ENCODE peak calls at places on chromosomes 16 and 17, in five cellular contexts. One of them, this sample, is unnamed.
A peak's percentile ranks its signal among the peaks of the same experiment; 100 is the strongest.

GRCh38 chr17:49520386-49521087 is 25.4 kb downstream of the NGFR start:
- DNase-seq in H1: no peak
- DNase-seq in trophoblast cell: no peak
- DNase-seq in neuronal stem cell: no peak
- DNase-seq in mesenchymal stem cell: no peak
- DNase-seq in this sample: peak; percentile 20

GRCh38 chr16:78211951-78212350 is 112.5 kb downstream of the WWOX start:
- DNase-seq in H1: no peak
- DNase-seq in trophoblast cell: peak; percentile 93
- DNase-seq in neuronal stem cell: no peak
- DNase-seq in mesenchymal stem cell: no peak
- DNase-seq in this sample: peak; percentile 71

GRCh38 chr17:76641501-76641900 is 2.1 kb downstream of the ST6GALNAC1 start:
- DNase-seq in H1: no peak
- DNase-seq in trophoblast cell: peak; percentile 99
- DNase-seq in neuronal stem cell: no peak
- DNase-seq in mesenchymal stem cell: no peak
- DNase-seq in this sample: no peak

GRCh38 chr16:85151603-85152413 is 39.5 kb upstream of the CIBAR2 start:
- DNase-seq in H1: no peak
- DNase-seq in trophoblast cell: no peak
- DNase-seq in neuronal stem cell: no peak
- DNase-seq in mesenchymal stem cell: peak; percentile 75
- DNase-seq in this sample: no peak

GRCh38 chr16:68869492-68870084 is 26.3 kb downstream of the TANGO6 start:
- DNase-seq in H1: no peak
- DNase-seq in trophoblast cell: no peak
- DNase-seq in neuronal stem cell: no peak
- DNase-seq in mesenchymal stem cell: no peak
- DNase-seq in this sample: no peak

GRCh38 chr16:8720080-8720966 is 45.9 kb downstream of the ABAT start:
- DNase-seq in H1: no peak
- DNase-seq in trophoblast cell: no peak
- DNase-seq in neuronal stem cell: peak; percentile 65
- DNase-seq in mesenchymal stem cell: no peak
- DNase-seq in this sample: peak; percentile 47

GRCh38 chr17:34841467-34841866 is 119.8 kb downstream of the CCT6B start:
- DNase-seq in H1: no peak
- DNase-seq in trophoblast cell: no peak
- DNase-seq in neuronal stem cell: no peak
- DNase-seq in mesenchymal stem cell: no peak
- DNase-seq in this sample: no peak

GRCh38 chr16:73848993-73849392 is 447.6 kb upstream of the PSMD7 start:
- DNase-seq in H1: no peak
- DNase-seq in trophoblast cell: no peak
- DNase-seq in neuronal stem cell: no peak
- DNase-seq in mesenchymal stem cell: no peak
- DNase-seq in this sample: no peak

GRCh38 chr16:79618712-79619050 is 18.1 kb upstream of the MAF start:
- DNase-seq in H1: no peak
- DNase-seq in trophoblast cell: no peak
- DNase-seq in neuronal stem cell: no peak
- DNase-seq in mesenchymal stem cell: no peak
- DNase-seq in this sample: no peak

GRCh38 chr16:51392651-51393187 is 241.6 kb upstream of the SALL1 start:
- DNase-seq in H1: no peak
- DNase-seq in trophoblast cell: no peak
- DNase-seq in neuronal stem cell: no peak
- DNase-seq in mesenchymal stem cell: peak; percentile 98
- DNase-seq in this sample: peak; percentile 32

GRCh38 chr16:67965668-67966548 is 2.5 kb downstream of the SLC12A4 start:
- DNase-seq in H1: no peak
- DNase-seq in trophoblast cell: peak; percentile 67
- DNase-seq in neuronal stem cell: no peak
- DNase-seq in mesenchymal stem cell: peak; percentile 9
- DNase-seq in this sample: no peak

GRCh38 chr17:43713494-43714162 is 45.0 kb downstream of the SOST start:
- DNase-seq in H1: no peak
- DNase-seq in trophoblast cell: peak; percentile 47
- DNase-seq in neuronal stem cell: no peak
- DNase-seq in mesenchymal stem cell: peak; percentile 42
- DNase-seq in this sample: peak; percentile 61

GRCh38 chr17:69305177-69305576 is 21.8 kb downstream of the ABCA5 start:
- DNase-seq in H1: no peak
- DNase-seq in trophoblast cell: no peak
- DNase-seq in neuronal stem cell: no peak
- DNase-seq in mesenchymal stem cell: no peak
- DNase-seq in this sample: no peak

GRCh38 chr17:40816569-40816968 is 5.8 kb downstream of the KRT10 start:
- DNase-seq in H1: no peak
- DNase-seq in trophoblast cell: no peak
- DNase-seq in neuronal stem cell: no peak
- DNase-seq in mesenchymal stem cell: no peak
- DNase-seq in this sample: no peak

GRCh38 chr16:73176577-73177013 is 128.7 kb upstream of the ZFHX3 start:
- DNase-seq in H1: no peak
- DNase-seq in trophoblast cell: peak; percentile 97
- DNase-seq in neuronal stem cell: no peak
- DNase-seq in mesenchymal stem cell: peak; percentile 64
- DNase-seq in this sample: no peak

GRCh38 chr17:77889866-77890760 is 68.4 kb upstream of the TNRC6C start:
- DNase-seq in H1: no peak
- DNase-seq in trophoblast cell: no peak
- DNase-seq in neuronal stem cell: no peak
- DNase-seq in mesenchymal stem cell: no peak
- DNase-seq in this sample: no peak

GRCh38 chr17:1997146-1997586 is 28.0 kb downstream of the RTN4RL1 start:
- DNase-seq in H1: no peak
- DNase-seq in trophoblast cell: no peak
- DNase-seq in neuronal stem cell: no peak
- DNase-seq in mesenchymal stem cell: no peak
- DNase-seq in this sample: no peak

GRCh38 chr17:27607692-27608091 is 23.3 kb upstream of the LGALS9 start:
- DNase-seq in H1: no peak
- DNase-seq in trophoblast cell: no peak
- DNase-seq in neuronal stem cell: no peak
- DNase-seq in mesenchymal stem cell: no peak
- DNase-seq in this sample: no peak

DNA sequence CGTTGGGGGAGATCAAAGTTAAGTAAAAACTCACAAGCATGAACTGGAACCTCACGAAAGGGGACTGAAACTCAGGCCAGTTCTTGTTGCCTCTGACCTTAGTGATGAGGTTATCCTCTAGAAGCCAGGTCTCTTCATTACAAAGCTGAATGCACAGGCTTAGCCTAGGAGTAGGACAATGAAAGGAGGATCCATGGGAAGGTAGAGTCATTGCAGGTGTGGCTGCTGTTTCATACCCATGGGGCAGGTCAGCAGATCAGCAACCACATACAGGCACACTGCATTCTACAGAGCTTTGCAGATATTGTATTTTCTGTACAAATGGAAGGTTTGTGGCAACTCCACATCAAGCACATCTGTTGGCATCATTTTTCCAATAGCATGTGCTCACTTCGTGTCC is 341.3 kb upstream of the SOX9 start:
- DNase-seq in H1: no peak
- DNase-seq in trophoblast cell: no peak
- DNase-seq in neuronal stem cell: no peak
- DNase-seq in mesenchymal stem cell: no peak
- DNase-seq in this sample: no peak
- H2BK12ac ChIP-seq in H1: no peak overlapping the region
- H2BK12ac ChIP-seq in trophoblast cell: no peak overlapping the region
- H2BK12ac ChIP-seq in neuronal stem cell: no peak overlapping the region
- H2BK12ac ChIP-seq in mesenchymal stem cell: no peak overlapping the region
- H2BK12ac ChIP-seq in this sample: no peak overlapping the region

DNA sequence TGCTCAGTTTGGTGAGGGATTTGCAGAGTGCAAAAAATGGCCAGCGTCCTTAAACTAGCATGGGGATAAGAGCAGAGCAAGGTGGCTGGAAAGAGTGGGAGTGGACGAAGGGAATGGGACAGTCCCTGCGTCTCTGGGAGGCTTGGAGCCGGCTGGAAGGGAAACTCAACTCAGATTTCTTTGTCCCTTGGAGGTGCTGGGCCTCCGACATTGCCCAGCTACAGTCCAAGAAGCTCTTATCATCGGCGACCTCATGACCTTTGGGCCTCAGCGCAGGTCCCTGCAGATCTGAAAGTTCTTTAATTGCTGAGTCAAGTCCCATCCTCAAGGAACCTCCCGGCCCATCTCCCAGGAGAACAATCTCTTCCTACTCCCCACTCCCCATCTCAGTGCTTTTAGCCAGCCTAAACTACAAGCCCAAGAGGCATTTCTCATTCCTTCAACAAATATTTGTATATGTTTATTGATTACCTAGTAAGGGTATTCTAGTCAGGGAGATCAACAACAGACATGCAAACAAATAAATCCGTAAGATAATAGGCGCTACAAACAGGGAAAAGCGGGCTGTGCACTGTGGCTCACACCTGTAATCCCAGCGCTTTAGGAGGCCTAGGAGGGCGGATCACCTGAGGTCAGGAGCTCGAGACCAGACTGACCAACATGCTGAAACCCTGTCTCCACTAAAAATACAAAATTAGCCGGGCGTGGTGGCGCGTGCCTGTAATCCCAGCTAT is 985 bp upstream of the TMEM107 start:
- DNase-seq in H1: no peak
- DNase-seq in trophoblast cell: peak; percentile 5
- DNase-seq in neuronal stem cell: no peak
- DNase-seq in mesenchymal stem cell: no peak
- DNase-seq in this sample: no peak
- H4K8ac ChIP-seq in H1: peak overlapping the region; percentile 69
- H4K8ac ChIP-seq in trophoblast cell: peak overlapping the region; percentile 97
- H4K8ac ChIP-seq in neuronal stem cell: no peak overlapping the region
- H4K8ac ChIP-seq in mesenchymal stem cell: peak overlapping the region; percentile 93
- H4K8ac ChIP-seq in this sample: no peak overlapping the region

GRCh38 chr17:50641339-50641725 is 6.7 kb downstream of the ABCC3 start:
- DNase-seq in H1: no peak
- DNase-seq in trophoblast cell: no peak
- DNase-seq in neuronal stem cell: no peak
- DNase-seq in mesenchymal stem cell: no peak
- DNase-seq in this sample: no peak
- H2BK5ac ChIP-seq in H1: no peak overlapping the region
- H2BK5ac ChIP-seq in trophoblast cell: no peak overlapping the region
- H2BK5ac ChIP-seq in neuronal stem cell: no peak overlapping the region
- H2BK5ac ChIP-seq in mesenchymal stem cell: no peak overlapping the region
- H2BK5ac ChIP-seq in this sample: no peak overlapping the region

GRCh38 chr17:38738686-38739085 is 8.5 kb downstream of the CISD3 start:
- DNase-seq in H1: no peak
- DNase-seq in trophoblast cell: no peak
- DNase-seq in neuronal stem cell: no peak
- DNase-seq in mesenchymal stem cell: no peak
- DNase-seq in this sample: no peak

GRCh38 chr17:38740016-38740415 is 8.1 kb downstream of the PCGF2 start:
- DNase-seq in H1: no peak
- DNase-seq in trophoblast cell: no peak
- DNase-seq in neuronal stem cell: no peak
- DNase-seq in mesenchymal stem cell: no peak
- DNase-seq in this sample: no peak

GRCh38 chr17:38738007-38738662 is 8.0 kb downstream of the CISD3 start:
- DNase-seq in H1: no peak
- DNase-seq in trophoblast cell: no peak
- DNase-seq in neuronal stem cell: no peak
- DNase-seq in mesenchymal stem cell: no peak
- DNase-seq in this sample: no peak

GRCh38 chr17:38740806-38741205 is 7.3 kb downstream of the PCGF2 start:
- DNase-seq in H1: no peak
- DNase-seq in trophoblast cell: no peak
- DNase-seq in neuronal stem cell: no peak
- DNase-seq in mesenchymal stem cell: no peak
- DNase-seq in this sample: no peak

DNA sequence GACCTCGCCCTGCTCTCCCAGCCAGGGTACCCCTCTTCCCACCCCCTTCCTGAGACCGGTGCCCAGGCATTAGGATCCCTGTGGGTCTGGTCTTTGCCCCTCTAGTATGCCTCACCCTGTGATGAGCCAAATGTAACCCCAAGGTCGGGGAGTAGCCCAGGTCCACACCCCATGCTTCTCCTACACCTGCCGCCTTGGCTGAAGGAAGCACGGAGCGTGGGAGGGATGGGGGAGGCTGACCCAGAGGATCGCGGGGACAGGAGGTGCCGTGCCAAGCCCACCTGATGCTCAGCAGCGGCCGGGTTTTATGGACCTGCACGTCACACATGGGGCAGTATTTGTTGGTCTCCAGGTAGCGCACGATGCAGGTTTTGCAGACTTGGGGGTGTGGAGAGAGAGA is 8.8 kb downstream of the PCGF2 start:
- DNase-seq in H1: no peak
- DNase-seq in trophoblast cell: no peak
- DNase-seq in neuronal stem cell: no peak
- DNase-seq in mesenchymal stem cell: no peak
- DNase-seq in this sample: no peak
- H2BK12ac ChIP-seq in H1: no peak overlapping the region
- H2BK12ac ChIP-seq in trophoblast cell: no peak overlapping the region
- H2BK12ac ChIP-seq in neuronal stem cell: no peak overlapping the region
- H2BK12ac ChIP-seq in mesenchymal stem cell: no peak overlapping the region
- H2BK12ac ChIP-seq in this sample: no peak overlapping the region

GRCh38 chr17:80360396-80360795 is 54.6 kb upstream of the ENDOV start:
- DNase-seq in H1: no peak
- DNase-seq in trophoblast cell: no peak
- DNase-seq in neuronal stem cell: no peak
- DNase-seq in mesenchymal stem cell: no peak
- DNase-seq in this sample: no peak
- H4K8ac ChIP-seq in H1: no peak overlapping the region
- H4K8ac ChIP-seq in trophoblast cell: no peak overlapping the region
- H4K8ac ChIP-seq in neuronal stem cell: no peak overlapping the region
- H4K8ac ChIP-seq in mesenchymal stem cell: no peak overlapping the region
- H4K8ac ChIP-seq in this sample: no peak overlapping the region

DNA sequence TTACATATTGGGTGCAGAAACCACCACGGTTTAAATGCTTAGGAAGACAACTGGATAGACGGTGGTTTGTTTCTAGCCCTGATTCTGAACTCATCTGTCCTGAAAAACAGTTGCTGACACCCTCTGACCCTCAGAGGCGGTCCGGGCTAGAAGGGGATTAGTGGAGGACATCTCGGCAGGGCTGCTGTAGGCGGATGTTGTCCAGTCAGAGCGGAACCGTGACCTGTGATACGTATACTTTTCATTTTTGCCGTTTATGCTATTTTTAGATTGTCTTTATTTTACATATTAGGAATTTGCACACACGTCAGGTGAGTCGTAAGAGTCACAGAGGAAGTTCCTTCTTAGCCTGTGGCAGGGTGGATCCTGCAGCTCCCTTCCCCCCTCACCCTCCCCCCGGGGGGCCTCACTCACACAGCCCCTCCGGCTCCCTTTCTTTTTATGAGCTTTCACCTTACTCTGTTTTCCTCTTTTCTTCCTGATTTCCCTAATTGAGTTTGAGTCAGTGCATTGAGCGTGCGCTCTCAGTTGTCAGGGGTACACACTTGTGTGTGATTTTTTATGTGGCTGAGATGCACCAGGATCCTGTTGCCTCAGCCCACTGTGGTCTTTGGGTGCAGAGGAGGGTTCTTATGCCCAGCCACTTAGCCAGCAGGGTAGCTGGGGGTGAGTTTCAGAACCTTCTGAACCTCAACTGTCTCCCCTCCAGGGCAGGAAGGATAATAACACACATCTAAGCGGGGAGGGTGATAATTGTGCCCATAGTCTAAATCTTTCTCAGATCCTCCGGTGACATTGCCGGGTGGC is 211.1 kb upstream of the CHMP6 start:
- DNase-seq in H1: no peak
- DNase-seq in trophoblast cell: peak; percentile 63
- DNase-seq in neuronal stem cell: no peak
- DNase-seq in mesenchymal stem cell: peak; percentile 33
- DNase-seq in this sample: no peak
- H2BK5ac ChIP-seq in H1: no peak overlapping the region
- H2BK5ac ChIP-seq in trophoblast cell: peak overlapping the region; percentile 42
- H2BK5ac ChIP-seq in neuronal stem cell: no peak overlapping the region
- H2BK5ac ChIP-seq in mesenchymal stem cell: no peak overlapping the region
- H2BK5ac ChIP-seq in this sample: no peak overlapping the region

GRCh38 chr16:66587881-66588600 is 8.8 kb downstream of the CMTM2 start:
- DNase-seq in H1: no peak
- DNase-seq in trophoblast cell: no peak
- DNase-seq in neuronal stem cell: no peak
- DNase-seq in mesenchymal stem cell: no peak
- DNase-seq in this sample: no peak
- H2BK12ac ChIP-seq in H1: no peak overlapping the region
- H2BK12ac ChIP-seq in trophoblast cell: no peak overlapping the region
- H2BK12ac ChIP-seq in neuronal stem cell: no peak overlapping the region
- H2BK12ac ChIP-seq in mesenchymal stem cell: no peak overlapping the region
- H2BK12ac ChIP-seq in this sample: no peak overlapping the region

This sample was measured in H9.